ENCODE peak calls at places on chromosomes 1 and 21, in five cellular contexts. B is HFF-Myc, U is foreskin fibroblast, H is omental fat pad, W is dorsolateral prefrontal cortex. X is an unnamed sample.
A peak's percentile ranks its signal among the peaks of the same experiment; 100 is the strongest.

GRCh38 chr1:25099343-25099951 is 132.9 kb downstream of the SYF2 start:
- DNase-seq in B (no peak), W (no peak), U (no peak), H (no peak), X (no peak)

GRCh38 chr1:45544530-45544929 is 6.1 kb upstream of the AKR1A1 start:
- DNase-seq in H (no peak), W (no peak), U (no peak), B (no peak), X (no peak)

GRCh38 chr1:204684551-204685235 is 845 bp downstream of the LRRN2 start:
- DNase-seq in U (peak; percentile 8), B (no peak), W (no peak), H (no peak), X (peak; percentile 63)

GRCh38 chr1:63595435-63595834 is 2.2 kb downstream of the PGM1 start:
- DNase-seq in U (no peak), B (no peak), H (no peak), W (no peak), X (no peak)

GRCh38 chr1:118101445-118101844 is 83.6 kb downstream of the SPAG17 start:
- DNase-seq in U (no peak), H (no peak), W (no peak), B (no peak), X (no peak)

GRCh38 chr21:44926364-44927101 is 5.8 kb upstream of the ITGB2 start:
- DNase-seq in W (peak; percentile 67), B (no peak), H (no peak), U (peak; percentile 39), X (no peak)

GRCh38 chr1:16085521-16085920 is 12.1 kb upstream of the FAM131C start:
- DNase-seq in B (no peak), W (no peak), U (no peak), H (no peak), X (no peak)

GRCh38 chr1:82920418-82921248 is 1078.3 kb downstream of the TTLL7 start:
- DNase-seq in H (no peak), W (no peak), B (no peak), U (peak; percentile 37), X (no peak)

GRCh38 chr1:197776348-197777082 is 1.2 kb upstream of the DENND1B start:
- DNase-seq in W (no peak), H (no peak), U (peak; percentile 85), B (no peak), X (no peak)

GRCh38 chr1:27567183-27567526 is 36.8 kb downstream of the AHDC1 start:
- DNase-seq in W (no peak), B (no peak), H (no peak), U (peak; percentile 33), X (no peak)

GRCh38 chr1:96510911-96511310 is 210.7 kb upstream of the PTBP2 start:
- DNase-seq in W (no peak), B (no peak), U (no peak), H (no peak), X (no peak)

GRCh38 chr21:31293986-31294385 is 50.1 kb downstream of the TIAM1 start:
- DNase-seq in B (peak; percentile 22), W (no peak), H (no peak), U (peak; percentile 90), X (no peak)

GRCh38 chr1:40241372-40241771 is 6.4 kb upstream of the TMCO2 start:
- DNase-seq in H (no peak), U (no peak), B (no peak), W (no peak), X (no peak)

GRCh38 chr1:221264848-221265247 is 385.6 kb downstream of the HLX start:
- DNase-seq in W (no peak), H (no peak), B (no peak), U (peak; percentile 12), X (no peak)

GRCh38 chr1:42359466-42359865 is 21.1 kb upstream of the RIMKLA start:
- DNase-seq in U (no peak), W (peak; percentile 49), H (no peak), B (no peak), X (no peak)

GRCh38 chr1:98992844-98993243 is 11.8 kb downstream of the PLPPR5 start:
- DNase-seq in B (no peak), W (no peak), H (no peak), U (no peak), X (no peak)

GRCh38 chr1:182330303-182330702 is 61.3 kb downstream of the GLUL start:
- DNase-seq in W (no peak), U (peak; percentile 70), B (no peak), H (peak; percentile 45), X (no peak)

GRCh38 chr21:45255381-45256020 is 32.2 kb downstream of the POFUT2 start:
- DNase-seq in U (no peak), B (no peak), W (no peak), H (no peak), X (no peak)

GRCh38 chr1:222781251-222781650 is 33.6 kb upstream of the DISP1 start:
- DNase-seq in H (no peak), W (no peak), U (no peak), B (no peak), X (no peak)

GRCh38 chr1:204162498-204163074 is 3.6 kb downstream of the REN start:
- DNase-seq in W (peak; percentile 78), H (peak; percentile 71), B (peak; percentile 26), U (peak; percentile 85), X (peak; percentile 80)

GRCh38 chr1:80375662-80376061 is 1369.1 kb upstream of the ADGRL4 start:
- DNase-seq in B (no peak), U (peak; percentile 91), W (no peak), H (no peak), X (no peak)

GRCh38 chr1:160797861-160798273 is 1.9 kb downstream of the LY9 start:
- DNase-seq in W (no peak), H (no peak), B (no peak), U (no peak), X (no peak)

GRCh38 chr1:22131875-22132486 is 10.9 kb downstream of the WNT4 start:
- DNase-seq in W (no peak), U (no peak), H (no peak), B (no peak), X (peak; percentile 78)

GRCh38 chr1:205933672-205934618 is 9.3 kb downstream of the SLC26A9 start:
- DNase-seq in H (no peak), U (peak; percentile 69), B (no peak), W (no peak), X (no peak)

GRCh38 chr1:43708006-43708412 is 673 bp downstream of the ST3GAL3 start:
- DNase-seq in H (no peak), W (no peak), U (no peak), B (no peak), X (no peak)

GRCh38 chr1:200478239-200478623 is 68.4 kb upstream of the ZNF281 start:
- DNase-seq in H (no peak), B (no peak), W (no peak), U (no peak), X (no peak)

GRCh38 chr1:216815239-216815955 is 92.2 kb upstream of the ESRRG start:
- DNase-seq in H (no peak), W (peak; percentile 30), U (peak; percentile 53), B (peak; percentile 60), X (no peak)

DNA sequence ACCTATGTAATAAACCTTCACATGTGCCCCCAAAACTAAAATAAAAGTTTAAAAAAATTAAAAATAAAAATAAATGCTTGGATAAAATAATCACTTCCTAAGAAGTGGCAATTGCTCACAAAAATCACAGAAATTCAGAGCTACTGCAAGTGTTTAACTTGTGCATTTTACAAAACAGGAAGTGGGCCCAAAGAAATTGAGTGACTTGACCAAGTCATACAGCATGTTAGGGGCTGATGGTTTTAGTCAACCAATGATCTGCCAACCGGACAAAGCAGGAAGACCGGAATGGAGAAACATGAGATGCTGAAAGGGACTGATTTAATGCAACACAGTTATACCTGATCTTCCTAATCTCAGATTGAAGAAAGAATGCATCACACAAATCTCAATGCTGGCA is 96.5 kb downstream of the SMYD2 start:
- DNase-seq in U (no peak), H (no peak), B (no peak), W (no peak), X (no peak)
- TF ChIP-seq CTCF in U (no peak), H (no peak), B (no peak), W (no peak), X (no peak)

DNA sequence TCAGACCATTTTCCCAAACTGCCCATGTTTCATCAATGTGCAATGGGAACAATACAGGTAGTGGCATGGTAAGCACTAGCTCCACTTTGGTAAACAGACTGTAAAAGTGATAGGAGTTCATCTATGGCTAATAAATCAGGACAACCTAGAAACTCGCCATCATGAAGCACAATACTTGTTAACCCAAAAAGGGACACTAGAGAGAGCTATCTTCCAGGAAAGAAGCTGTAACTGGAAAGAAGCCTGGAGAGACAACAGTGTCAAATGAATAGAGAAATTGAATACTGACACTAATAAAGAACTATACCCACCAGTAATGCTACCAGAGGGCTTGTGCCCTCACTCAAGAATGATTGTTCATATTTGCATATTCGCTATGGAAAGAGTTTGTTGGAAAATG is 164.7 kb upstream of the RGS18 start:
- DNase-seq in W (no peak), U (peak; percentile 55), B (no peak), H (no peak), X (no peak)
- TF ChIP-seq CTCF in W (no peak), U (peak; percentile 35), B (no peak), H (no peak), X (peak; percentile 70)

DNA sequence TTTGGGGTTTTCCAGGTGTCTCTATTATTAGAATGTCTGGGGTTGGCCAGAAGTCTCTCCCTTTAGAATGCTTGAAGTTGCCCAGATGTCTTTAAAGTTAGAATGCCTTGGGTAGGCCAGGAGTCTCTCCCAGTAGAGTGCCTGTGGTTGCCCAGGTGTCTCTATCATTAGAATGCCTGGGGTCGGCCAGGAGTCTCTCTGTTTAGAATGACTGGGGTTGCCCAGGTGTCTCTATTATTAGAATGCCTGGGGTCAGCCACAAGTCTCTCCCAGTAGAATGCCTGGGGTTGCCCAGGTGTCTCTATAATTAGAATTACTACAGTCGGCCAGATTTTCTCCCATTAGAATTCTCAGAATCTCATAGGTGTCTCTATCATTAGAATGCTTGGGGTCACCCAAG is 55.2 kb downstream of the RNF187 start:
- DNase-seq in H (no peak), B (no peak), U (no peak), W (no peak), X (no peak)
- TF ChIP-seq CTCF in H (no peak), B (no peak), U (no peak), W (no peak), X (no peak)

DNA sequence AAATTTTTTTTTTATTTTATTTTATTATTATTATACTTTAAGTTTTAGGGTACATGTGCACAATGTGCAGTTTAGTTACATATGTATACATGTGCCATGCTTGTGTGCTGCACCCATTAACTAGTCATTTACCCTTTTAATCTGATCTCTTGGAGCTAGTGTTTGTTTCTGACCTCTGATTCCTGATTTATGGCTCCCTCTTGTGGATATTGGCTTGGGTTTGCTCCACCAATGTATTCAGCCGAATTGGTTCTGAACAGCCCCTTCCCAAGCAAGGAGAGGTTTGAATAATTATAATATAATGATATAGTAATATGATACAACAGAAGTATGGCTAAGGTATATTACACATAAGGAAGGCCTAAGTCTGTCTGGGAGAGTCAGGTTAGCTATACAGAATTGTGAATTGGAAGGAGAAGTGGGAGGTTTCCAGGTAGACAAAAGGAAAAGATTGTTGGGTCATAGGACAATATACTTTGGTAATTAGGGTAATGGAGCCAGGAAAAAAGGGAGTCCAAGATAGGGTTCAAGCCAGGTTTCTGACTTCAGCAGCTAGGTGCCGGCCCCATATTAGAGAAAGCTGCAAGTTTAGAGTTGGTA is 53.1 kb upstream of the HMCN1 start:
- DNase-seq in B (peak; percentile 20), W (no peak), U (peak; percentile 63), H (no peak), X (no peak)
- TF ChIP-seq CTCF in B (peak; percentile 49), W (peak; percentile 54), U (peak; percentile 57), H (no peak), X (peak; percentile 96)

X was measured in D721Med.